ENCODE peak calls at places on chromosomes 5 and 9, in ten cellular contexts. One of them, this sample, is unnamed.

GRCh38 chr9:1722404-1722803 is 292.7 kb upstream of the SMARCA2 start:
- DNase-seq in adrenal gland: no peak
- DNase-seq in OCI-LY7: no peak
- DNase-seq in IMR-90: no peak
- DNase-seq in cardiac muscle cell: no peak
- DNase-seq in A673: no peak
- DNase-seq in sigmoid colon: no peak
- DNase-seq in foreskin keratinocyte: no peak
- DNase-seq in CD8-positive, alpha-beta T cell: no peak
- DNase-seq in uterus: no peak
- DNase-seq in this sample: no peak

GRCh38 chr5:72178910-72179815 is 71.9 kb downstream of the MAP1B start:
- DNase-seq in adrenal gland: peak; percentile 23
- DNase-seq in OCI-LY7: no peak
- DNase-seq in IMR-90: peak; percentile 91
- DNase-seq in cardiac muscle cell: peak; percentile 94
- DNase-seq in A673: peak; percentile 60
- DNase-seq in sigmoid colon: peak; percentile 86
- DNase-seq in foreskin keratinocyte: peak; percentile 72
- DNase-seq in CD8-positive, alpha-beta T cell: no peak
- DNase-seq in uterus: peak; percentile 82
- DNase-seq in this sample: peak; percentile 53

GRCh38 chr9:69946800-69947437 is 96.7 kb upstream of the MAMDC2 start:
- DNase-seq in adrenal gland: peak; percentile 36
- DNase-seq in OCI-LY7: no peak
- DNase-seq in IMR-90: peak; percentile 94
- DNase-seq in cardiac muscle cell: peak; percentile 86
- DNase-seq in A673: no peak
- DNase-seq in sigmoid colon: no peak
- DNase-seq in foreskin keratinocyte: peak; percentile 65
- DNase-seq in CD8-positive, alpha-beta T cell: no peak
- DNase-seq in uterus: no peak
- DNase-seq in this sample: no peak

GRCh38 chr9:70668751-70669150 is 254.3 kb upstream of the KLF9 start:
- DNase-seq in adrenal gland: peak; percentile 54
- DNase-seq in OCI-LY7: no peak
- DNase-seq in IMR-90: no peak
- DNase-seq in cardiac muscle cell: peak; percentile 49
- DNase-seq in A673: no peak
- DNase-seq in sigmoid colon: no peak
- DNase-seq in foreskin keratinocyte: peak; percentile 42
- DNase-seq in CD8-positive, alpha-beta T cell: no peak
- DNase-seq in uterus: no peak
- DNase-seq in this sample: no peak

GRCh38 chr9:95494416-95495371 is 22.1 kb downstream of the PTCH1 start:
- DNase-seq in adrenal gland: peak; percentile 19
- DNase-seq in OCI-LY7: peak; percentile 98
- DNase-seq in IMR-90: no peak
- DNase-seq in cardiac muscle cell: no peak
- DNase-seq in A673: peak; percentile 85
- DNase-seq in sigmoid colon: peak; percentile 81
- DNase-seq in foreskin keratinocyte: no peak
- DNase-seq in CD8-positive, alpha-beta T cell: peak; percentile 90
- DNase-seq in uterus: no peak
- DNase-seq in this sample: no peak

GRCh38 chr5:52898961-52899680 is 90.0 kb upstream of the ITGA2 start:
- DNase-seq in adrenal gland: no peak
- DNase-seq in OCI-LY7: no peak
- DNase-seq in IMR-90: no peak
- DNase-seq in cardiac muscle cell: no peak
- DNase-seq in A673: no peak
- DNase-seq in sigmoid colon: no peak
- DNase-seq in foreskin keratinocyte: peak; percentile 9
- DNase-seq in CD8-positive, alpha-beta T cell: no peak
- DNase-seq in uterus: no peak
- DNase-seq in this sample: no peak

GRCh38 chr5:67166460-67166871 is 30.1 kb downstream of the CD180 start:
- DNase-seq in adrenal gland: peak; percentile 46
- DNase-seq in OCI-LY7: peak; percentile 36
- DNase-seq in IMR-90: no peak
- DNase-seq in cardiac muscle cell: no peak
- DNase-seq in A673: no peak
- DNase-seq in sigmoid colon: peak; percentile 70
- DNase-seq in foreskin keratinocyte: no peak
- DNase-seq in CD8-positive, alpha-beta T cell: peak; percentile 83
- DNase-seq in uterus: no peak
- DNase-seq in this sample: peak; percentile 66

GRCh38 chr9:109452761-109453160 is 45.3 kb downstream of the PTPN3 start:
- DNase-seq in adrenal gland: peak; percentile 55
- DNase-seq in OCI-LY7: no peak
- DNase-seq in IMR-90: peak; percentile 71
- DNase-seq in cardiac muscle cell: peak; percentile 89
- DNase-seq in A673: no peak
- DNase-seq in sigmoid colon: no peak
- DNase-seq in foreskin keratinocyte: peak; percentile 67
- DNase-seq in CD8-positive, alpha-beta T cell: no peak
- DNase-seq in uterus: no peak
- DNase-seq in this sample: no peak

GRCh38 chr5:172642926-172643325 is 1.9 kb downstream of the NEURL1B start:
- DNase-seq in adrenal gland: no peak
- DNase-seq in OCI-LY7: no peak
- DNase-seq in IMR-90: no peak
- DNase-seq in cardiac muscle cell: no peak
- DNase-seq in A673: no peak
- DNase-seq in sigmoid colon: no peak
- DNase-seq in foreskin keratinocyte: no peak
- DNase-seq in CD8-positive, alpha-beta T cell: no peak
- DNase-seq in uterus: no peak
- DNase-seq in this sample: no peak

GRCh38 chr5:172644229-172644628 is 3.2 kb downstream of the NEURL1B start:
- DNase-seq in adrenal gland: no peak
- DNase-seq in OCI-LY7: no peak
- DNase-seq in IMR-90: no peak
- DNase-seq in cardiac muscle cell: no peak
- DNase-seq in A673: no peak
- DNase-seq in sigmoid colon: no peak
- DNase-seq in foreskin keratinocyte: no peak
- DNase-seq in CD8-positive, alpha-beta T cell: no peak
- DNase-seq in uterus: no peak
- DNase-seq in this sample: no peak

GRCh38 chr5:172642511-172642910 is 1.4 kb downstream of the NEURL1B start:
- DNase-seq in adrenal gland: no peak
- DNase-seq in OCI-LY7: no peak
- DNase-seq in IMR-90: peak; percentile 26
- DNase-seq in cardiac muscle cell: no peak
- DNase-seq in A673: no peak
- DNase-seq in sigmoid colon: no peak
- DNase-seq in foreskin keratinocyte: no peak
- DNase-seq in CD8-positive, alpha-beta T cell: no peak
- DNase-seq in uterus: no peak
- DNase-seq in this sample: no peak

GRCh38 chr5:172644711-172645110 is 3.6 kb downstream of the NEURL1B start:
- DNase-seq in adrenal gland: no peak
- DNase-seq in OCI-LY7: no peak
- DNase-seq in IMR-90: no peak
- DNase-seq in cardiac muscle cell: no peak
- DNase-seq in A673: no peak
- DNase-seq in sigmoid colon: no peak
- DNase-seq in foreskin keratinocyte: no peak
- DNase-seq in CD8-positive, alpha-beta T cell: no peak
- DNase-seq in uterus: no peak
- DNase-seq in this sample: no peak

DNA sequence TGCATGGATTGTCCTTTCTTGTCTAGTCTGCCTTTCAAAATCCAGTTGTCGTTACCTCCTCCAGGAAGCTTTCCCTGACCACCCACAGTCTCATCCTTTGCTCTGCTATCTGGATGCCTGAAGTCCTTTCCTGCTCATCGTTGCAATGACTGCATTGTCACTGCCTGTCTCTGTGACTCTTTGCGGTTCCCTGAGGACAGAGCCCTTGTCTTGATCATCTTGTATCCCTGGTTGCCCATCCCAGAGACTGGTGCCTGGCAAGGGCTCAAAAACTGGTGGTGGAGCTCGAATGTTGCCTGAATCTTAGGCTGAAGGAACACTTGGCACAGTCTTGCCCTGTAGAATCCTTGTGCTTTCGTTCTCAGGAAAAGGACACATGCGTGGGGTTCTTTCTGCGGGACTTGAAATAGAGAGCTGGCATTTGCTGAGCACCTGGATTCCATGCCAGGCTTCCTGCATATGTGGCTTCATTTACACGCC is 2.4 kb downstream of the NEURL1B start:
- DNase-seq in adrenal gland: no peak
- DNase-seq in OCI-LY7: no peak
- DNase-seq in IMR-90: no peak
- DNase-seq in cardiac muscle cell: no peak
- DNase-seq in A673: no peak
- DNase-seq in sigmoid colon: no peak
- DNase-seq in foreskin keratinocyte: no peak
- DNase-seq in CD8-positive, alpha-beta T cell: no peak
- DNase-seq in uterus: no peak
- DNase-seq in this sample: no peak
- H3K4me1 ChIP-seq in adrenal gland: peaks cover 42% of the 10 kb centered on the region
- H3K4me1 ChIP-seq in OCI-LY7: peaks cover 13% of the 10 kb centered on the region
- H3K4me1 ChIP-seq in IMR-90: peaks cover 5% of the 10 kb centered on the region
- H3K4me1 ChIP-seq in cardiac muscle cell: peaks cover 25% of the 10 kb centered on the region
- H3K4me1 ChIP-seq in A673: peaks cover 6% of the 10 kb centered on the region
- H3K4me1 ChIP-seq in sigmoid colon: peaks cover 61% of the 10 kb centered on the region
- H3K4me1 ChIP-seq in foreskin keratinocyte: peaks cover 6% of the 10 kb centered on the region
- H3K4me1 ChIP-seq in CD8-positive, alpha-beta T cell: peaks cover 4% of the 10 kb centered on the region
- H3K4me1 ChIP-seq in uterus: peaks cover 28% of the 10 kb centered on the region
- H3K4me1 ChIP-seq in this sample: peaks cover 19% of the 10 kb centered on the region

DNA sequence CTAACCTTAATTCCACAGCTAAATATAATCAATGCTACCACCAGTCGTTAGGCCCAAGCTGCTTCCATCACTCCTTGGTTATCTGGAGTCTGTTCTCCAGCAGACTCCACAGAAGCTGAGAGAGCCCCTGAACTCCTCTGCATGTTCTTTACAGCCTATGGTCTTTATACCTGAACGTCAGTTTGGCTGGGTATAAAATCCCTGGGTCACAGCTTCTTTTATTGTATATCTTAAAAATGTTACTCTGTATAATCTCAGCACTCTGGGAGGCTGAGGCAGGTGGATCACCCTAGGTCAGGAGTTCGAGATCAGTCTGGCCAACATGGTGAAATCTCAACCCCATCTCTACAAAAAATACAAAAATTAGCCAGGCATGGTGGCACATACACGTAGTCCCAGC is 23.7 kb upstream of the MRNIP start:
- DNase-seq in adrenal gland: no peak
- DNase-seq in OCI-LY7: no peak
- DNase-seq in IMR-90: no peak
- DNase-seq in cardiac muscle cell: no peak
- DNase-seq in A673: no peak
- DNase-seq in sigmoid colon: no peak
- DNase-seq in foreskin keratinocyte: no peak
- DNase-seq in CD8-positive, alpha-beta T cell: no peak
- DNase-seq in uterus: no peak
- DNase-seq in this sample: no peak
- TF ChIP-seq CTCF in adrenal gland: no peak
- TF ChIP-seq CTCF in OCI-LY7: no peak
- TF ChIP-seq CTCF in IMR-90: no peak
- TF ChIP-seq CTCF in cardiac muscle cell: no peak
- TF ChIP-seq CTCF in A673: no peak
- TF ChIP-seq CTCF in sigmoid colon: no peak
- TF ChIP-seq CTCF in foreskin keratinocyte: no peak
- TF ChIP-seq CTCF in CD8-positive, alpha-beta T cell: no peak
- TF ChIP-seq CTCF in uterus: no peak
- TF ChIP-seq CTCF in this sample: no peak

GRCh38 chr5:51622161-51622790 is 239.0 kb downstream of the ISL1 start:
- DNase-seq in adrenal gland: no peak
- DNase-seq in OCI-LY7: no peak
- DNase-seq in IMR-90: no peak
- DNase-seq in cardiac muscle cell: no peak
- DNase-seq in A673: no peak
- DNase-seq in sigmoid colon: no peak
- DNase-seq in foreskin keratinocyte: no peak
- DNase-seq in CD8-positive, alpha-beta T cell: no peak
- DNase-seq in uterus: no peak
- DNase-seq in this sample: no peak
- H3K4me1 ChIP-seq in adrenal gland: no peaks in the 10 kb centered on the region
- H3K4me1 ChIP-seq in OCI-LY7: no peaks in the 10 kb centered on the region
- H3K4me1 ChIP-seq in IMR-90: no peaks in the 10 kb centered on the region
- H3K4me1 ChIP-seq in cardiac muscle cell: peaks cover 14% of the 10 kb centered on the region
- H3K4me1 ChIP-seq in A673: no peaks in the 10 kb centered on the region
- H3K4me1 ChIP-seq in sigmoid colon: no peaks in the 10 kb centered on the region
- H3K4me1 ChIP-seq in foreskin keratinocyte: no peaks in the 10 kb centered on the region
- H3K4me1 ChIP-seq in CD8-positive, alpha-beta T cell: no peaks in the 10 kb centered on the region
- H3K4me1 ChIP-seq in uterus: no peaks in the 10 kb centered on the region
- H3K4me1 ChIP-seq in this sample: no peaks in the 10 kb centered on the region

GRCh38 chr5:149550608-149551226 is 522 bp downstream of the CSNK1A1 start:
- DNase-seq in adrenal gland: peak; percentile 35
- DNase-seq in OCI-LY7: peak; percentile 43
- DNase-seq in IMR-90: no peak
- DNase-seq in cardiac muscle cell: no peak
- DNase-seq in A673: peak; percentile 19
- DNase-seq in sigmoid colon: peak; percentile 77
- DNase-seq in foreskin keratinocyte: no peak
- DNase-seq in CD8-positive, alpha-beta T cell: no peak
- DNase-seq in uterus: peak; percentile 45
- DNase-seq in this sample: no peak

GRCh38 chr5:149551227-149552037 is at the start of gene CSNK1A1:
- DNase-seq in adrenal gland: peak; percentile 99
- DNase-seq in OCI-LY7: peak; percentile 99
- DNase-seq in IMR-90: peak; percentile 98
- DNase-seq in cardiac muscle cell: peak; percentile 99
- DNase-seq in A673: peak; percentile 99
- DNase-seq in sigmoid colon: peak; percentile 99
- DNase-seq in foreskin keratinocyte: peak; percentile 96
- DNase-seq in CD8-positive, alpha-beta T cell: peak; percentile 99
- DNase-seq in uterus: peak; percentile 98
- DNase-seq in this sample: peak; percentile 98

GRCh38 chr5:149550267-149550582 is 1.0 kb downstream of the CSNK1A1 start:
- DNase-seq in adrenal gland: peak; percentile 54
- DNase-seq in OCI-LY7: no peak
- DNase-seq in IMR-90: peak; percentile 71
- DNase-seq in cardiac muscle cell: peak; percentile 73
- DNase-seq in A673: no peak
- DNase-seq in sigmoid colon: no peak
- DNase-seq in foreskin keratinocyte: peak; percentile 33
- DNase-seq in CD8-positive, alpha-beta T cell: no peak
- DNase-seq in uterus: no peak
- DNase-seq in this sample: peak; percentile 45

GRCh38 chr5:149552761-149553160 is 1.5 kb upstream of the CSNK1A1 start:
- DNase-seq in adrenal gland: no peak
- DNase-seq in OCI-LY7: no peak
- DNase-seq in IMR-90: no peak
- DNase-seq in cardiac muscle cell: no peak
- DNase-seq in A673: peak; percentile 19
- DNase-seq in sigmoid colon: no peak
- DNase-seq in foreskin keratinocyte: no peak
- DNase-seq in CD8-positive, alpha-beta T cell: no peak
- DNase-seq in uterus: no peak
- DNase-seq in this sample: no peak

DNA sequence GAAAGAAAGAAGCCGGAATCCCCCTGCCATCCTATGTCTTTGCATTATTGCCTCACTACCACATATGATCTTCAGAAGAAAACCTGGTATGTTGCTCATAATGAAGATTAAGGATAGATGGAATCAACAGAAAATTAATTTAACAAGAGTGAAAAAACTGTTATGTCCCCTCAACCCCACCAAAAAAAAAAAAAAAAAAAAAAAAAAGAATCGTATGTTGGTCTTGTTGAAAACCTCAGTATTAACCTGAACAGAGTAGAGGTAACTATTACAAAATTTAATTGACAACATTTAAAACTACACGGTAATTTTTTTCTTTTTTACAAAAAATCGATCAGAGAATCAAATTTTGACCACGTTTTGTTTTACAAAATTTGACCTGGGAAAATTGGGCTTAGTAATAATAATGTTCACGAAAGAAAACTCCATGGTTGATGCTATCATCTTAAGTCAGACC is 827 bp upstream of the CSNK1A1 start:
- DNase-seq in adrenal gland: no peak
- DNase-seq in OCI-LY7: no peak
- DNase-seq in IMR-90: no peak
- DNase-seq in cardiac muscle cell: no peak
- DNase-seq in A673: no peak
- DNase-seq in sigmoid colon: no peak
- DNase-seq in foreskin keratinocyte: no peak
- DNase-seq in CD8-positive, alpha-beta T cell: no peak
- DNase-seq in uterus: no peak
- DNase-seq in this sample: no peak
- TF ChIP-seq CTCF in adrenal gland: no peak
- TF ChIP-seq CTCF in OCI-LY7: peak; percentile 45
- TF ChIP-seq CTCF in IMR-90: no peak
- TF ChIP-seq CTCF in cardiac muscle cell: no peak
- TF ChIP-seq CTCF in A673: no peak
- TF ChIP-seq CTCF in sigmoid colon: no peak
- TF ChIP-seq CTCF in foreskin keratinocyte: no peak
- TF ChIP-seq CTCF in CD8-positive, alpha-beta T cell: peak; percentile 0
- TF ChIP-seq CTCF in uterus: no peak
- TF ChIP-seq CTCF in this sample: no peak

This sample was measured in lung.